ENCODE peak calls at places on chromosomes 12 and 14, in five cellular contexts. P is stimulated activated CD8-positive, alpha-beta memory T cell treated with anti-CD3 and anti-CD28 coated beads, Interleukin-4, amount 100 ng/mL, for 4 hours; K is stimulated activated CD4-positive, alpha-beta T cell treated with anti-CD3 and anti-CD28 coated beads, Interleukin-2, amount 100 ng/mL, for 24 hours; W is HCT116; V is fibroblast of pulmonary artery. U is an unnamed sample.

GRCh38 chr12:67035121-67035520 is 234.0 kb upstream of the CAND1 start:
- DNase-seq in P (no peak), W (no peak), V (no peak), K (no peak), U (no peak)

GRCh38 chr12:72272731-72273498 is 745 bp downstream of the TRHDE start:
- DNase-seq in K (no peak), V (peak), P (no peak), W (no peak), U (peak)

GRCh38 chr12:104928036-104928770 is 29.9 kb downstream of the SLC41A2 start:
- DNase-seq in V (no peak), P (no peak), K (no peak), W (no peak), U (no peak)

GRCh38 chr12:115623275-115623674 is 654.2 kb downstream of the MED13L start:
- DNase-seq in P (no peak), V (no peak), W (no peak), K (no peak), U (no peak)

GRCh38 chr14:87067597-87067996 is 925.4 kb downstream of the GALC start:
- DNase-seq in V (no peak), K (no peak), P (no peak), W (no peak), U (no peak)

GRCh38 chr12:65586796-65587195 is 237.5 kb upstream of the HMGA2 start:
- DNase-seq in W (no peak), V (no peak), P (no peak), K (no peak), U (no peak)

GRCh38 chr12:113409462-113410124 is 5.9 kb upstream of the SDS start:
- DNase-seq in K (no peak), P (no peak), V (no peak), W (no peak), U (no peak)

GRCh38 chr12:48956279-48957140 is 777 bp downstream of the ARF3 start:
- DNase-seq in K (peak), W (peak), V (peak), P (no peak), U (peak)

GRCh38 chr12:19085090-19085489 is 44.4 kb upstream of the PLEKHA5 start:
- DNase-seq in V (peak), P (no peak), K (no peak), W (no peak), U (no peak)

GRCh38 chr14:68177728-68178127 is 358.1 kb downstream of the RAD51B start:
- DNase-seq in V (no peak), W (no peak), K (no peak), P (no peak), U (no peak)

GRCh38 chr12:56941299-56942017 is 7.2 kb upstream of the SDR9C7 start:
- DNase-seq in W (peak), P (no peak), K (no peak), V (peak), U (peak)

GRCh38 chr12:43282106-43282505 is 269.9 kb downstream of the ADAMTS20 start:
- DNase-seq in K (no peak), W (peak), V (peak), P (no peak), U (no peak)